ENCODE peak calls at places on chromosome 17, in ten cellular contexts. One of them, this sample, is unnamed.

GRCh38 chr17:9204623-9205329 is 183.5 kb downstream of the NTN1 start:
- DNase-seq in heart right ventricle: no peak
- DNase-seq in T-helper 2 cell: no peak
- DNase-seq in left kidney: no peak
- DNase-seq in H54: no peak
- DNase-seq in A172: no peak
- DNase-seq in HS-27A: no peak
- DNase-seq in psoas muscle: no peak
- DNase-seq in NCI-H460: no peak
- DNase-seq in T-cell: no peak
- DNase-seq in this sample: no peak

GRCh38 chr17:81217531-81217930 is 5.2 kb downstream of the CEP131 start:
- DNase-seq in heart right ventricle: no peak
- DNase-seq in A172: no peak
- DNase-seq in T-cell: no peak
- DNase-seq in left kidney: no peak
- DNase-seq in psoas muscle: no peak
- DNase-seq in H54: no peak
- DNase-seq in HS-27A: no peak
- DNase-seq in T-helper 2 cell: no peak
- DNase-seq in NCI-H460: no peak
- DNase-seq in this sample: no peak

GRCh38 chr17:81298991-81299733 is 4.1 kb upstream of the SLC38A10 start:
- DNase-seq in NCI-H460: no peak
- DNase-seq in left kidney: peak; percentile 59
- DNase-seq in T-cell: no peak
- DNase-seq in heart right ventricle: no peak
- DNase-seq in A172: no peak
- DNase-seq in T-helper 2 cell: no peak
- DNase-seq in H54: no peak
- DNase-seq in psoas muscle: no peak
- DNase-seq in HS-27A: no peak
- DNase-seq in this sample: no peak

GRCh38 chr17:7177954-7178477 is 1.2 kb downstream of the ASGR1 start:
- DNase-seq in T-cell: no peak
- DNase-seq in left kidney: peak; percentile 81
- DNase-seq in H54: peak; percentile 53
- DNase-seq in heart right ventricle: peak; percentile 30
- DNase-seq in T-helper 2 cell: no peak
- DNase-seq in psoas muscle: no peak
- DNase-seq in A172: peak; percentile 29
- DNase-seq in HS-27A: no peak
- DNase-seq in NCI-H460: no peak
- DNase-seq in this sample: no peak

GRCh38 chr17:82350182-82351030 is 8.6 kb upstream of the TEX19 start:
- DNase-seq in NCI-H460: no peak
- DNase-seq in T-cell: no peak
- DNase-seq in H54: no peak
- DNase-seq in psoas muscle: peak; percentile 49
- DNase-seq in heart right ventricle: no peak
- DNase-seq in left kidney: no peak
- DNase-seq in HS-27A: no peak
- DNase-seq in A172: no peak
- DNase-seq in T-helper 2 cell: no peak
- DNase-seq in this sample: no peak

GRCh38 chr17:80313160-80313829 is 52.6 kb downstream of the RNF213 start:
- DNase-seq in T-helper 2 cell: no peak
- DNase-seq in psoas muscle: no peak
- DNase-seq in heart right ventricle: no peak
- DNase-seq in T-cell: no peak
- DNase-seq in NCI-H460: no peak
- DNase-seq in H54: no peak
- DNase-seq in left kidney: no peak
- DNase-seq in A172: no peak
- DNase-seq in HS-27A: no peak
- DNase-seq in this sample: no peak

GRCh38 chr17:76612465-76612864 is 26.8 kb upstream of the ST6GALNAC2 start:
- DNase-seq in HS-27A: no peak
- DNase-seq in NCI-H460: no peak
- DNase-seq in T-helper 2 cell: no peak
- DNase-seq in A172: no peak
- DNase-seq in H54: no peak
- DNase-seq in psoas muscle: no peak
- DNase-seq in heart right ventricle: no peak
- DNase-seq in left kidney: peak; percentile 38
- DNase-seq in T-cell: no peak
- DNase-seq in this sample: no peak

GRCh38 chr17:16486373-16487250 is 5.4 kb downstream of the LRRC75A start:
- DNase-seq in HS-27A: peak; percentile 73
- DNase-seq in T-helper 2 cell: no peak
- DNase-seq in NCI-H460: no peak
- DNase-seq in H54: peak; percentile 88
- DNase-seq in A172: peak; percentile 89
- DNase-seq in heart right ventricle: peak; percentile 80
- DNase-seq in left kidney: peak; percentile 41
- DNase-seq in T-cell: no peak
- DNase-seq in psoas muscle: peak; percentile 93
- DNase-seq in this sample: no peak

GRCh38 chr17:82866521-82867214 is 26.8 kb upstream of the ZNF750 start:
- DNase-seq in NCI-H460: no peak
- DNase-seq in HS-27A: no peak
- DNase-seq in psoas muscle: peak; percentile 77
- DNase-seq in heart right ventricle: peak; percentile 55
- DNase-seq in T-helper 2 cell: no peak
- DNase-seq in T-cell: no peak
- DNase-seq in A172: peak; percentile 76
- DNase-seq in left kidney: peak; percentile 51
- DNase-seq in H54: peak; percentile 86
- DNase-seq in this sample: no peak

GRCh38 chr17:75260679-75261335 is 599 bp downstream of the GGA3 start:
- DNase-seq in A172: no peak
- DNase-seq in psoas muscle: no peak
- DNase-seq in heart right ventricle: no peak
- DNase-seq in T-cell: no peak
- DNase-seq in left kidney: no peak
- DNase-seq in H54: no peak
- DNase-seq in NCI-H460: no peak
- DNase-seq in HS-27A: no peak
- DNase-seq in T-helper 2 cell: peak; percentile 14
- DNase-seq in this sample: no peak

GRCh38 chr17:74282587-74283370 is 8.7 kb downstream of the DNAI2 start:
- DNase-seq in T-helper 2 cell: peak; percentile 29
- DNase-seq in heart right ventricle: no peak
- DNase-seq in NCI-H460: no peak
- DNase-seq in T-cell: peak; percentile 39
- DNase-seq in left kidney: no peak
- DNase-seq in HS-27A: no peak
- DNase-seq in A172: peak; percentile 97
- DNase-seq in H54: no peak
- DNase-seq in psoas muscle: no peak
- DNase-seq in this sample: no peak

GRCh38 chr17:5123343-5124124 is 7.7 kb downstream of the USP6 start:
- DNase-seq in heart right ventricle: peak; percentile 3
- DNase-seq in T-cell: no peak
- DNase-seq in left kidney: no peak
- DNase-seq in NCI-H460: no peak
- DNase-seq in H54: no peak
- DNase-seq in T-helper 2 cell: no peak
- DNase-seq in A172: no peak
- DNase-seq in psoas muscle: no peak
- DNase-seq in HS-27A: no peak
- DNase-seq in this sample: peak; percentile 8

This sample was measured in activated B cell treated with CpG ODN at 0.5 μM for 24 hours.